ENCODE peak calls at places on chromosome 5, in nine cellular contexts. M, Z, U, H, F, Y, V, N and C are unnamed samples. For H3K27me3, the result is how much of the 10 kb centered on the place peaks cover.

GRCh38 chr5:14948341-14948830 is 76.8 kb upstream of the ANKH start:
- DNase-seq in M (no peak), Z (no peak), U (no peak), H (no peak), F (no peak), Y (no peak), V (no peak), N (no peak), C (no peak)

GRCh38 chr5:131209506-131210191 is 38.9 kb downstream of the LYRM7 start:
- DNase-seq in M (no peak), Z (no peak), U (no peak), H (no peak), F (no peak), Y (no peak), V (no peak), N (peak), C (peak)

GRCh38 chr5:73815631-73816030 is 189.6 kb downstream of the ARHGEF28 start:
- DNase-seq in M (no peak), Z (no peak), U (no peak), H (no peak), F (no peak), Y (no peak), V (peak), N (no peak), C (no peak)

GRCh38 chr5:140303987-140304386 is 1.1 kb upstream of the PFDN1 start:
- DNase-seq in M (no peak), Z (no peak), U (no peak), H (no peak), F (no peak), Y (no peak), V (no peak), N (no peak), C (no peak)

GRCh38 chr5:114367029-114367428 is 5.2 kb downstream of the KCNN2 start:
- DNase-seq in M (no peak), Z (no peak), U (no peak), H (no peak), F (no peak), Y (no peak), V (peak), N (no peak), C (no peak)

GRCh38 chr5:142290574-142291299 is 34.1 kb downstream of the SPRY4 start:
- DNase-seq in M (no peak), Z (no peak), U (no peak), H (no peak), F (no peak), Y (no peak), V (peak), N (no peak), C (no peak)

GRCh38 chr5:16826379-16827125 is 109.5 kb downstream of the MYO10 start:
- DNase-seq in M (no peak), Z (no peak), U (no peak), H (no peak), F (no peak), Y (no peak), V (no peak), N (no peak), C (no peak)

GRCh38 chr5:115977988-115978387 is 15.7 kb downstream of the LVRN start:
- DNase-seq in M (no peak), Z (no peak), U (peak), H (no peak), F (no peak), Y (no peak), V (peak), N (no peak), C (no peak)

GRCh38 chr5:74582853-74583252 is 57.7 kb downstream of the ENC1 start:
- DNase-seq in M (no peak), Z (no peak), U (no peak), H (no peak), F (no peak), Y (no peak), V (no peak), N (no peak), C (no peak)

GRCh38 chr5:89437450-89438435 is 554.8 kb upstream of the MEF2C start:
- DNase-seq in M (no peak), Z (no peak), U (no peak), H (no peak), F (no peak), Y (no peak), V (no peak), N (no peak), C (no peak)

GRCh38 chr5:180026320-180026719 is 45.2 kb downstream of the RNF130 start:
- DNase-seq in M (no peak), Z (peak), U (no peak), H (no peak), F (peak), Y (no peak), V (peak), N (no peak), C (no peak)

GRCh38 chr5:144333336-144333920 is 162.8 kb downstream of the KCTD16 start:
- DNase-seq in M (no peak), Z (no peak), U (no peak), H (no peak), F (no peak), Y (no peak), V (peak), N (no peak), C (no peak)

GRCh38 chr5:146965781-146966659 is 87.5 kb upstream of the PPP2R2B start:
- DNase-seq in M (no peak), Z (peak), U (peak), H (peak), F (peak), Y (peak), V (peak), N (peak), C (peak)

GRCh38 chr5:131277875-131278795 is 14.3 kb downstream of the CDC42SE2 start:
- DNase-seq in M (no peak), Z (no peak), U (no peak), H (no peak), F (no peak), Y (no peak), V (peak), N (no peak), C (no peak)

GRCh38 chr5:179195561-179196419 is 135.6 kb downstream of the ZNF354C start:
- DNase-seq in M (peak), Z (no peak), U (no peak), H (no peak), F (no peak), Y (no peak), V (no peak), N (no peak), C (no peak)

GRCh38 chr5:180792965-180793287 is 9.7 kb downstream of the MGAT1 start:
- DNase-seq in M (no peak), Z (no peak), U (no peak), H (no peak), F (no peak), Y (no peak), V (no peak), N (no peak), C (no peak)

GRCh38 chr5:72160959-72161358 is 53.7 kb downstream of the MAP1B start:
- DNase-seq in M (no peak), Z (no peak), U (no peak), H (no peak), F (no peak), Y (no peak), V (peak), N (no peak), C (no peak)

GRCh38 chr5:167814828-167815227 is 476.6 kb upstream of the WWC1 start:
- DNase-seq in M (no peak), Z (no peak), U (peak), H (peak), F (no peak), Y (no peak), V (peak), N (no peak), C (no peak)

GRCh38 chr5:179866241-179867078 is 7.8 kb upstream of the MRNIP start:
- DNase-seq in M (no peak), Z (no peak), U (no peak), H (no peak), F (no peak), Y (no peak), V (no peak), N (peak), C (no peak)

GRCh38 chr5:178249191-178249989 is 16.8 kb upstream of the PHYKPL start:
- DNase-seq in M (no peak), Z (no peak), U (no peak), H (no peak), F (no peak), Y (no peak), V (peak), N (no peak), C (peak)

GRCh38 chr5:111254613-111255012 is 30.4 kb downstream of the CAMK4 start:
- DNase-seq in M (no peak), Z (no peak), U (no peak), H (no peak), F (no peak), Y (no peak), V (peak), N (no peak), C (peak)

GRCh38 chr5:8683528-8683927 is 814.6 kb downstream of the MTRR start:
- DNase-seq in M (no peak), Z (no peak), U (no peak), H (no peak), F (no peak), Y (no peak), V (no peak), N (no peak), C (no peak)

GRCh38 chr5:180241600-180241999 is 32.6 kb upstream of the RASGEF1C start:
- DNase-seq in M (no peak), Z (no peak), U (no peak), H (no peak), F (no peak), Y (no peak), V (no peak), N (no peak), C (no peak)

GRCh38 chr5:115586525-115587146 is 15.6 kb downstream of the TICAM2 start:
- DNase-seq in M (no peak), Z (no peak), U (no peak), H (no peak), F (no peak), Y (no peak), V (peak), N (no peak), C (no peak)

GRCh38 chr5:62457071-62457470 is 44.5 kb downstream of the IPO11 start:
- DNase-seq in M (no peak), Z (no peak), U (no peak), H (no peak), F (no peak), Y (no peak), V (peak), N (no peak), C (no peak)

GRCh38 chr5:143106175-143106574 is 297.3 kb downstream of the NR3C1 start:
- DNase-seq in M (no peak), Z (peak), U (no peak), H (no peak), F (peak), Y (no peak), V (peak), N (peak), C (no peak)

GRCh38 chr5:129094924-129095797 is 612 bp downstream of the ISOC1 start:
- DNase-seq in M (peak), Z (peak), U (peak), H (peak), F (peak), Y (no peak), V (peak), N (peak), C (peak)

GRCh38 chr5:42250-42649 is 49.7 kb upstream of the PLEKHG4B start:
- DNase-seq in M (no peak), Z (no peak), U (no peak), H (no peak), F (no peak), Y (no peak), V (peak), N (peak), C (no peak)

GRCh38 chr5:8912106-8912505 is 633.8 kb downstream of the SEMA5A start:
- DNase-seq in M (no peak), Z (no peak), U (no peak), H (no peak), F (no peak), Y (no peak), V (peak), N (no peak), C (no peak)

GRCh38 chr5:119333421-119333851 is 22.4 kb upstream of the TNFAIP8 start:
- DNase-seq in M (no peak), Z (no peak), U (no peak), H (no peak), F (no peak), Y (no peak), V (peak), N (no peak), C (no peak)

GRCh38 chr5:126525630-126526245 is 69.3 kb downstream of the ALDH7A1 start:
- DNase-seq in M (no peak), Z (peak), U (no peak), H (no peak), F (peak), Y (peak), V (peak), N (no peak), C (no peak)

GRCh38 chr5:150609843-150610584 is 30.4 kb upstream of the SYNPO start:
- DNase-seq in M (peak), Z (peak), U (no peak), H (no peak), F (no peak), Y (no peak), V (no peak), N (no peak), C (no peak)

GRCh38 chr5:75603835-75604234 is 7.4 kb upstream of the ANKDD1B start:
- DNase-seq in M (no peak), Z (no peak), U (no peak), H (no peak), F (no peak), Y (no peak), V (no peak), N (no peak), C (no peak)

GRCh38 chr5:61625682-61626620 is 293.9 kb downstream of the ZSWIM6 start:
- DNase-seq in M (peak), Z (peak), U (no peak), H (no peak), F (peak), Y (no peak), V (peak), N (peak), C (no peak)

GRCh38 chr5:9523090-9523813 is 22.6 kb downstream of the SEMA5A start:
- DNase-seq in M (no peak), Z (no peak), U (no peak), H (no peak), F (no peak), Y (no peak), V (peak), N (no peak), C (no peak)

GRCh38 chr5:36450229-36451024 is 148.7 kb upstream of the RANBP3L start:
- DNase-seq in M (no peak), Z (no peak), U (no peak), H (no peak), F (no peak), Y (no peak), V (no peak), N (no peak), C (no peak)

GRCh38 chr5:6450235-6450860 is 1.7 kb downstream of the UBE2QL1 start:
- DNase-seq in M (no peak), Z (no peak), U (no peak), H (no peak), F (no peak), Y (no peak), V (no peak), N (no peak), C (no peak)
- H3K27me3 ChIP-seq in M (under half), Z (under half), U (under half), H (half or more), F (under half), Y (under half), V (under half), N (under half), C (under half)

GRCh38 chr5:161847896-161848510 is at the start of gene GABRA1:
- DNase-seq in M (no peak), Z (no peak), U (no peak), H (peak), F (peak), Y (no peak), V (no peak), N (no peak), C (no peak)
- H3K4me3 ChIP-seq in M (peak), Z (no peak), U (no peak), H (no peak), F (no peak), Y (no peak), V (no peak), N (no peak), C (no peak)

DNA sequence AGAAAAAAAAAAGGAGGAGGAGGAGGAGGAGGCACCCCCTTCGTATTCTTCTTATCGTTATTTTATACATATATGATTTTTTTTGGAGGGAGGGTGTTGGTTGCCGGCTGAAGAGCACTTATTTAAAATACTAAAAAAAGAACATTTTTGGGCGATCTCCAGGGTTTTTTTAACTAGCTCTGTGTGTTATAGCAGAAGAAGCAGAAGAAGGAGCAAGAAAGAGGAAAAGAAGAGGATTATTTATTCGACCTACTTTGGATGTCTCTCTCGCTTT is 440 bp downstream of the NR2F1 start:
- DNase-seq in M (no peak), Z (no peak), U (no peak), H (no peak), F (no peak), Y (no peak), V (peak), N (no peak), C (no peak)
- H3K27me3 ChIP-seq in M (under half), Z (half or more), U (under half), H (half or more), F (under half), Y (under half), V (under half), N (under half), C (half or more)

GRCh38 chr5:98880598-98880997 is 48.2 kb downstream of the CHD1 start:
- DNase-seq in M (no peak), Z (no peak), U (no peak), H (no peak), F (no peak), Y (no peak), V (no peak), N (no peak), C (no peak)
- H3K4me3 ChIP-seq in M (no peak), Z (no peak), U (no peak), H (no peak), F (no peak), Y (no peak), V (no peak), N (no peak), C (no peak)

DNA sequence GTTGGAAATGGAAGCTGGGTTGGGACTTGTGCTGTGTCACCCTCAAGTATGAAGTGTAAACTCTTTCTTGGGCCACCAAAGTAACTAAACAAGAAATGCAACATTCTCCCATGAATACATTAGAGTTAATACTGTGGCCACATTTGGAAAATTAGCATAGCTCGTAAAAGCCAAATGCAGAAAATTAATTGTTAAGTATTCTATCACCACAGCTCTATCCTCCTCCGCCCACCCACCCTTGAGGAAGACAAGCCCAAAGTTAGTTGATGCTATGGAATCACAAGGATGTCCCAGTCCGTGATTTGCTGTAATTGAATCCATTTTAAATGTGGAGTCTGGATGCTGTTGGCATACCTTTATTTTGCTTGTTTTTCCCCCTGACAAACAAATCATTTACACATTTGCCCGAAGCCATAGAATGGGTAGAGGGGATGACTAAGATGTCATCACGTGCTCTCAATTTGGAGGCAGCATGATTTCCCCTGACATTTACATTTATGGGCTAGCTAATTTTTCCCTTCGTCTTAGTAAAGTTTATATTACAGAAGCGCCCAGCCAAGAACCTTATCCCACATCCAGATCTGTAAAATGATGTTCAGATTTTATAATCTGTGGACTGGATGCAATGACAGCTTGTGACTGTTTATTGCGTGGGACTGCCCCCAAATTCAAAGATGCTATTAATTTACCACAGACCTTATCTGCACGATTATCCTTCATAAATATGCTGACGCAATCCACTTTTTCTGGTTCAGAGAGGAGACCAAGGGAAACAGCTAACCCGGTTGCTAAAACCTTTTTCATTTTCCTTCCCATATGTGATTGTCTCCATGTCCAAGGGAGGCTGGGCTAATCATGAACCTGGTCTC is 3.6 kb downstream of the MSX2 start:
- DNase-seq in M (no peak), Z (no peak), U (no peak), H (no peak), F (no peak), Y (no peak), V (no peak), N (no peak), C (no peak)
- H3K27me3 ChIP-seq in M (half or more), Z (half or more), U (under half), H (half or more), F (half or more), Y (under half), V (under half), N (half or more), C (under half)

GRCh38 chr5:127697894-127698600 is 5.1 kb upstream of the CCDC192 start:
- DNase-seq in M (no peak), Z (no peak), U (no peak), H (no peak), F (no peak), Y (peak), V (peak), N (no peak), C (no peak)

GRCh38 chr5:127699416-127699815 is 3.8 kb upstream of the CCDC192 start:
- DNase-seq in M (no peak), Z (no peak), U (no peak), H (no peak), F (no peak), Y (no peak), V (peak), N (no peak), C (no peak)

GRCh38 chr5:127694518-127695171 is 8.5 kb upstream of the CCDC192 start:
- DNase-seq in M (no peak), Z (no peak), U (no peak), H (no peak), F (no peak), Y (no peak), V (no peak), N (no peak), C (no peak)

GRCh38 chr5:127695336-127695735 is 7.9 kb upstream of the CCDC192 start:
- DNase-seq in M (no peak), Z (no peak), U (no peak), H (no peak), F (no peak), Y (no peak), V (no peak), N (no peak), C (no peak)

DNA sequence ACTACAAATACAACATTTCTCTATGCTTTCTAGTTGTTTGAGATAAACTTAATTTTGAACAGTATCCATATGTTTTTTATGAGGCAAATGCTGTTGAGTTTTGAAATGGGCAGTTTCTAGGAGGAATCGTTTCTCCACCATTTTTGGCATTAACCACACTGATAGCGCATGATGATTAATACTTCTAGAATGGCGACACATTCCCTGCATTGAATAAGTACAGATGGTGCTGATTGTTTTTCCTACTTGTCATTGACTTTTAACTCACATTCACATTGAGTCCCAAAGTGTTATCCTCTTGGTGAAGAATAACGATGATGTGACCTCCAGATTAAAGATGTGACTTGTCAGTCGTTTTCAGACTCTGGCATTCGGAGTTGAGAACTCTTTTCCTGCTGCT is 6.5 kb upstream of the CCDC192 start:
- DNase-seq in M (no peak), Z (no peak), U (peak), H (no peak), F (no peak), Y (no peak), V (peak), N (no peak), C (no peak)
- H3K4me3 ChIP-seq in M (no peak), Z (no peak), U (no peak), H (no peak), F (no peak), Y (no peak), V (no peak), N (no peak), C (no peak)

GRCh38 chr5:136330353-136330913 is 34.9 kb downstream of the TRPC7 start:
- DNase-seq in M (no peak), Z (no peak), U (no peak), H (no peak), F (no peak), Y (no peak), V (no peak), N (no peak), C (no peak)

GRCh38 chr5:136332213-136332612 is 33.1 kb downstream of the TRPC7 start:
- DNase-seq in M (no peak), Z (no peak), U (no peak), H (no peak), F (no peak), Y (no peak), V (no peak), N (no peak), C (no peak)

GRCh38 chr5:136329791-136330190 is 35.6 kb downstream of the TRPC7 start:
- DNase-seq in M (no peak), Z (no peak), U (no peak), H (no peak), F (no peak), Y (no peak), V (no peak), N (no peak), C (no peak)

GRCh38 chr5:136328097-136328496 is 37.2 kb downstream of the TRPC7 start:
- DNase-seq in M (no peak), Z (no peak), U (no peak), H (no peak), F (no peak), Y (no peak), V (no peak), N (no peak), C (no peak)
- H3K27me3 ChIP-seq in M (under half), Z (under half), U (under half), H (under half), F (under half), Y (under half), V (under half), N (under half), C (under half)

GRCh38 chr5:60379907-60380306 is 320.1 kb downstream of the DEPDC1B start:
- DNase-seq in M (no peak), Z (no peak), U (no peak), H (no peak), F (no peak), Y (no peak), V (no peak), N (no peak), C (no peak)
- H3K4me3 ChIP-seq in M (no peak), Z (no peak), U (no peak), H (no peak), F (no peak), Y (no peak), V (no peak), N (no peak), C (no peak)

GRCh38 chr5:170874017-170874416 is 12.2 kb downstream of the RANBP17 start:
- DNase-seq in M (no peak), Z (no peak), U (no peak), H (no peak), F (no peak), Y (no peak), V (no peak), N (no peak), C (no peak)
- H3K27me3 ChIP-seq in M (under half), Z (under half), U (under half), H (under half), F (under half), Y (under half), V (under half), N (under half), C (under half)